ENCODE peak calls at places on chromosomes 16 and 17, in nine cellular contexts. A is cardiac muscle cell; C is T-helper 22 cell; U is stimulated activated CD4-positive, alpha-beta T cell treated with anti-CD3 and anti-CD28 coated beads, Interleukin-4, amount 100 ng/mL, for 1 hour; H is caudate nucleus; E is anterior cingulate cortex; L is NCI-H460; R is activated T-cell treated with anti-CD3 and anti-CD28 coated beads, Interleukin-2, amount 50 U/mL, for 4 hours; T is GM04503. D is an unnamed sample.

GRCh38 chr17:30278032-30278431 is 13.7 kb downstream of the BLMH start:
- DNase-seq in A (peak), E (no peak), T (no peak), U (no peak), H (no peak), C (no peak), R (no peak), L (peak), D (no peak)

GRCh38 chr17:66810951-66811682 is 23.8 kb upstream of the CACNG5 start:
- DNase-seq in R (no peak), E (no peak), H (no peak), C (no peak), T (no peak), U (no peak), L (no peak), A (no peak), D (no peak)

GRCh38 chr17:75457047-75457654 is 716 bp downstream of the TMEM94 start:
- DNase-seq in L (no peak), A (peak), E (peak), U (peak), T (no peak), H (peak), R (no peak), C (no peak), D (peak)

GRCh38 chr16:31063495-31063842 is 10.6 kb downstream of the ZNF668 start:
- DNase-seq in R (no peak), H (no peak), T (no peak), A (no peak), L (no peak), C (no peak), E (no peak), U (no peak), D (no peak)

GRCh38 chr17:17425005-17425404 is 51.8 kb upstream of the MED9 start:
- DNase-seq in C (no peak), L (no peak), A (no peak), U (no peak), E (no peak), R (no peak), H (no peak), T (no peak), D (no peak)

GRCh38 chr16:89242795-89243200 is 25.3 kb downstream of the ZNF778 start:
- DNase-seq in E (no peak), A (no peak), L (no peak), T (no peak), R (no peak), C (no peak), U (no peak), H (no peak), D (no peak)

GRCh38 chr17:58254803-58255202 is 16.4 kb downstream of the LPO start:
- DNase-seq in L (no peak), U (no peak), C (no peak), A (no peak), E (no peak), T (no peak), H (no peak), R (no peak), D (no peak)

GRCh38 chr16:3646348-3646920 is 8.1 kb upstream of the DNASE1 start:
- DNase-seq in L (no peak), C (no peak), E (no peak), A (no peak), H (no peak), T (no peak), R (no peak), U (no peak), D (peak)

GRCh38 chr16:21619765-21620462 is 20.5 kb downstream of the METTL9 start:
- DNase-seq in H (no peak), A (no peak), L (no peak), T (no peak), E (no peak), C (no peak), U (no peak), R (no peak), D (no peak)

GRCh38 chr16:2985893-2986355 is 5.7 kb upstream of the PKMYT1 start:
- DNase-seq in U (no peak), C (no peak), T (no peak), H (no peak), A (no peak), E (no peak), R (no peak), L (no peak), D (no peak)